ENCODE peak calls at places on chromosomes 6 and 20, in ten cellular contexts. One of them, this sample, is unnamed.

GRCh38 chr6:14734416-14735340 is 511.2 kb upstream of the JARID2 start:
- DNase-seq in psoas muscle: no peak
- DNase-seq in DMS153: no peak
- DNase-seq in GM06990: peak; percentile 49
- DNase-seq in NAMALWA: peak; percentile 26
- DNase-seq in iris pigment epithelial cell: peak; percentile 88
- DNase-seq in effector memory CD8-positive, alpha-beta T cell: no peak
- DNase-seq in ELF-1: no peak
- DNase-seq in colonic mucosa: no peak
- DNase-seq in RWPE1: no peak
- DNase-seq in this sample: no peak

GRCh38 chr6:97687916-97688315 is 404.9 kb upstream of the MMS22L start:
- DNase-seq in psoas muscle: no peak
- DNase-seq in DMS153: no peak
- DNase-seq in GM06990: no peak
- DNase-seq in NAMALWA: no peak
- DNase-seq in iris pigment epithelial cell: peak; percentile 3
- DNase-seq in effector memory CD8-positive, alpha-beta T cell: no peak
- DNase-seq in ELF-1: no peak
- DNase-seq in colonic mucosa: no peak
- DNase-seq in RWPE1: no peak
- DNase-seq in this sample: no peak

GRCh38 chr20:49724637-49725606 is 11.2 kb upstream of the B4GALT5 start:
- DNase-seq in psoas muscle: peak; percentile 69
- DNase-seq in DMS153: no peak
- DNase-seq in GM06990: no peak
- DNase-seq in NAMALWA: peak; percentile 4
- DNase-seq in iris pigment epithelial cell: peak; percentile 86
- DNase-seq in effector memory CD8-positive, alpha-beta T cell: no peak
- DNase-seq in ELF-1: no peak
- DNase-seq in colonic mucosa: no peak
- DNase-seq in RWPE1: no peak
- DNase-seq in this sample: no peak

GRCh38 chr6:12324096-12324495 is 33.9 kb downstream of the EDN1 start:
- DNase-seq in psoas muscle: no peak
- DNase-seq in DMS153: no peak
- DNase-seq in GM06990: no peak
- DNase-seq in NAMALWA: no peak
- DNase-seq in iris pigment epithelial cell: peak; percentile 71
- DNase-seq in effector memory CD8-positive, alpha-beta T cell: no peak
- DNase-seq in ELF-1: peak; percentile 77
- DNase-seq in colonic mucosa: peak; percentile 73
- DNase-seq in RWPE1: peak; percentile 89
- DNase-seq in this sample: no peak

GRCh38 chr6:137874204-137875001 is 7.3 kb downstream of the TNFAIP3 start:
- DNase-seq in psoas muscle: no peak
- DNase-seq in DMS153: no peak
- DNase-seq in GM06990: no peak
- DNase-seq in NAMALWA: no peak
- DNase-seq in iris pigment epithelial cell: peak; percentile 45
- DNase-seq in effector memory CD8-positive, alpha-beta T cell: peak; percentile 16
- DNase-seq in ELF-1: no peak
- DNase-seq in colonic mucosa: peak; percentile 49
- DNase-seq in RWPE1: no peak
- DNase-seq in this sample: no peak

GRCh38 chr6:130191376-130191702 is 31.4 kb downstream of the SAMD3 start:
- DNase-seq in psoas muscle: no peak
- DNase-seq in DMS153: no peak
- DNase-seq in GM06990: no peak
- DNase-seq in NAMALWA: no peak
- DNase-seq in iris pigment epithelial cell: no peak
- DNase-seq in effector memory CD8-positive, alpha-beta T cell: no peak
- DNase-seq in ELF-1: no peak
- DNase-seq in colonic mucosa: no peak
- DNase-seq in RWPE1: no peak
- DNase-seq in this sample: no peak

GRCh38 chr6:108171291-108171917 is 5.6 kb downstream of the NR2E1 start:
- DNase-seq in psoas muscle: no peak
- DNase-seq in DMS153: no peak
- DNase-seq in GM06990: no peak
- DNase-seq in NAMALWA: no peak
- DNase-seq in iris pigment epithelial cell: no peak
- DNase-seq in effector memory CD8-positive, alpha-beta T cell: no peak
- DNase-seq in ELF-1: peak; percentile 22
- DNase-seq in colonic mucosa: no peak
- DNase-seq in RWPE1: no peak
- DNase-seq in this sample: no peak

GRCh38 chr6:26194774-26195375 is 107.6 kb downstream of the HFE start:
- DNase-seq in psoas muscle: no peak
- DNase-seq in DMS153: no peak
- DNase-seq in GM06990: no peak
- DNase-seq in NAMALWA: peak; percentile 57
- DNase-seq in iris pigment epithelial cell: no peak
- DNase-seq in effector memory CD8-positive, alpha-beta T cell: no peak
- DNase-seq in ELF-1: no peak
- DNase-seq in colonic mucosa: no peak
- DNase-seq in RWPE1: no peak
- DNase-seq in this sample: no peak

GRCh38 chr20:64077876-64078551 is 1.3 kb downstream of the RGS19 start:
- DNase-seq in psoas muscle: no peak
- DNase-seq in DMS153: no peak
- DNase-seq in GM06990: peak; percentile 73
- DNase-seq in NAMALWA: peak; percentile 95
- DNase-seq in iris pigment epithelial cell: no peak
- DNase-seq in effector memory CD8-positive, alpha-beta T cell: peak; percentile 67
- DNase-seq in ELF-1: no peak
- DNase-seq in colonic mucosa: peak; percentile 46
- DNase-seq in RWPE1: no peak
- DNase-seq in this sample: no peak

GRCh38 chr6:29938746-29939508 is 3.4 kb upstream of the HLA-A start:
- DNase-seq in psoas muscle: no peak
- DNase-seq in DMS153: no peak
- DNase-seq in GM06990: no peak
- DNase-seq in NAMALWA: no peak
- DNase-seq in iris pigment epithelial cell: no peak
- DNase-seq in effector memory CD8-positive, alpha-beta T cell: no peak
- DNase-seq in ELF-1: no peak
- DNase-seq in colonic mucosa: no peak
- DNase-seq in RWPE1: no peak
- DNase-seq in this sample: no peak

GRCh38 chr20:20483328-20483727 is 115.4 kb downstream of the INSM1 start:
- DNase-seq in psoas muscle: no peak
- DNase-seq in DMS153: no peak
- DNase-seq in GM06990: no peak
- DNase-seq in NAMALWA: no peak
- DNase-seq in iris pigment epithelial cell: no peak
- DNase-seq in effector memory CD8-positive, alpha-beta T cell: no peak
- DNase-seq in ELF-1: no peak
- DNase-seq in colonic mucosa: no peak
- DNase-seq in RWPE1: no peak
- DNase-seq in this sample: no peak

GRCh38 chr20:21995461-21995860 is 290.0 kb downstream of the PAX1 start:
- DNase-seq in psoas muscle: no peak
- DNase-seq in DMS153: no peak
- DNase-seq in GM06990: no peak
- DNase-seq in NAMALWA: no peak
- DNase-seq in iris pigment epithelial cell: no peak
- DNase-seq in effector memory CD8-positive, alpha-beta T cell: no peak
- DNase-seq in ELF-1: no peak
- DNase-seq in colonic mucosa: no peak
- DNase-seq in RWPE1: no peak
- DNase-seq in this sample: no peak

GRCh38 chr6:105873799-105874198 is 212.3 kb upstream of the PRDM1 start:
- DNase-seq in psoas muscle: no peak
- DNase-seq in DMS153: no peak
- DNase-seq in GM06990: no peak
- DNase-seq in NAMALWA: no peak
- DNase-seq in iris pigment epithelial cell: no peak
- DNase-seq in effector memory CD8-positive, alpha-beta T cell: no peak
- DNase-seq in ELF-1: no peak
- DNase-seq in colonic mucosa: no peak
- DNase-seq in RWPE1: no peak
- DNase-seq in this sample: no peak

GRCh38 chr20:46694484-46694883 is 5.2 kb upstream of the TP53RK start:
- DNase-seq in psoas muscle: no peak
- DNase-seq in DMS153: no peak
- DNase-seq in GM06990: no peak
- DNase-seq in NAMALWA: peak; percentile 85
- DNase-seq in iris pigment epithelial cell: peak; percentile 71
- DNase-seq in effector memory CD8-positive, alpha-beta T cell: no peak
- DNase-seq in ELF-1: no peak
- DNase-seq in colonic mucosa: no peak
- DNase-seq in RWPE1: peak; percentile 63
- DNase-seq in this sample: no peak

GRCh38 chr20:37295001-37295400 is 5.5 kb downstream of the MANBAL start:
- DNase-seq in psoas muscle: no peak
- DNase-seq in DMS153: no peak
- DNase-seq in GM06990: no peak
- DNase-seq in NAMALWA: no peak
- DNase-seq in iris pigment epithelial cell: peak; percentile 99
- DNase-seq in effector memory CD8-positive, alpha-beta T cell: no peak
- DNase-seq in ELF-1: peak; percentile 62
- DNase-seq in colonic mucosa: no peak
- DNase-seq in RWPE1: peak; percentile 99
- DNase-seq in this sample: no peak

GRCh38 chr6:116210750-116211425 is 43.0 kb downstream of the TSPYL4 start:
- DNase-seq in psoas muscle: peak; percentile 76
- DNase-seq in DMS153: no peak
- DNase-seq in GM06990: no peak
- DNase-seq in NAMALWA: no peak
- DNase-seq in iris pigment epithelial cell: peak; percentile 80
- DNase-seq in effector memory CD8-positive, alpha-beta T cell: no peak
- DNase-seq in ELF-1: peak; percentile 58
- DNase-seq in colonic mucosa: no peak
- DNase-seq in RWPE1: peak; percentile 71
- DNase-seq in this sample: no peak

GRCh38 chr6:157984686-157985225 is 3.1 kb downstream of the SYNJ2 start:
- DNase-seq in psoas muscle: no peak
- DNase-seq in DMS153: no peak
- DNase-seq in GM06990: no peak
- DNase-seq in NAMALWA: no peak
- DNase-seq in iris pigment epithelial cell: no peak
- DNase-seq in effector memory CD8-positive, alpha-beta T cell: no peak
- DNase-seq in ELF-1: no peak
- DNase-seq in colonic mucosa: no peak
- DNase-seq in RWPE1: no peak
- DNase-seq in this sample: no peak

GRCh38 chr6:116969211-116969863 is 92.3 kb downstream of the RFX6 start:
- DNase-seq in psoas muscle: no peak
- DNase-seq in DMS153: peak; percentile 9
- DNase-seq in GM06990: no peak
- DNase-seq in NAMALWA: peak; percentile 78
- DNase-seq in iris pigment epithelial cell: peak; percentile 61
- DNase-seq in effector memory CD8-positive, alpha-beta T cell: no peak
- DNase-seq in ELF-1: no peak
- DNase-seq in colonic mucosa: peak; percentile 47
- DNase-seq in RWPE1: peak; percentile 66
- DNase-seq in this sample: no peak

GRCh38 chr6:2132911-2133310 is 112.5 kb downstream of the GMDS start:
- DNase-seq in psoas muscle: no peak
- DNase-seq in DMS153: no peak
- DNase-seq in GM06990: no peak
- DNase-seq in NAMALWA: no peak
- DNase-seq in iris pigment epithelial cell: no peak
- DNase-seq in effector memory CD8-positive, alpha-beta T cell: no peak
- DNase-seq in ELF-1: no peak
- DNase-seq in colonic mucosa: no peak
- DNase-seq in RWPE1: no peak
- DNase-seq in this sample: no peak

GRCh38 chr6:161272600-161273355 is 1.1 kb downstream of the AGPAT4 start:
- DNase-seq in psoas muscle: no peak
- DNase-seq in DMS153: no peak
- DNase-seq in GM06990: no peak
- DNase-seq in NAMALWA: no peak
- DNase-seq in iris pigment epithelial cell: peak; percentile 55
- DNase-seq in effector memory CD8-positive, alpha-beta T cell: no peak
- DNase-seq in ELF-1: no peak
- DNase-seq in colonic mucosa: peak; percentile 50
- DNase-seq in RWPE1: peak; percentile 24
- DNase-seq in this sample: no peak

GRCh38 chr6:138909511-138909910 is 78.5 kb downstream of the REPS1 start:
- DNase-seq in psoas muscle: no peak
- DNase-seq in DMS153: no peak
- DNase-seq in GM06990: no peak
- DNase-seq in NAMALWA: peak; percentile 35
- DNase-seq in iris pigment epithelial cell: no peak
- DNase-seq in effector memory CD8-positive, alpha-beta T cell: no peak
- DNase-seq in ELF-1: no peak
- DNase-seq in colonic mucosa: no peak
- DNase-seq in RWPE1: no peak
- DNase-seq in this sample: no peak

GRCh38 chr6:123333000-123333756 is 303.6 kb downstream of the TRDN start:
- DNase-seq in psoas muscle: no peak
- DNase-seq in DMS153: no peak
- DNase-seq in GM06990: no peak
- DNase-seq in NAMALWA: no peak
- DNase-seq in iris pigment epithelial cell: no peak
- DNase-seq in effector memory CD8-positive, alpha-beta T cell: no peak
- DNase-seq in ELF-1: no peak
- DNase-seq in colonic mucosa: no peak
- DNase-seq in RWPE1: no peak
- DNase-seq in this sample: no peak

GRCh38 chr6:1388927-1389790 is at the start of gene FOXF2:
- DNase-seq in psoas muscle: peak; percentile 54
- DNase-seq in DMS153: no peak
- DNase-seq in GM06990: no peak
- DNase-seq in NAMALWA: no peak
- DNase-seq in iris pigment epithelial cell: peak; percentile 54
- DNase-seq in effector memory CD8-positive, alpha-beta T cell: no peak
- DNase-seq in ELF-1: no peak
- DNase-seq in colonic mucosa: no peak
- DNase-seq in RWPE1: no peak
- DNase-seq in this sample: no peak

GRCh38 chr20:10449270-10449669 is 14.2 kb downstream of the SLX4IP start:
- DNase-seq in psoas muscle: no peak
- DNase-seq in DMS153: no peak
- DNase-seq in GM06990: no peak
- DNase-seq in NAMALWA: no peak
- DNase-seq in iris pigment epithelial cell: no peak
- DNase-seq in effector memory CD8-positive, alpha-beta T cell: no peak
- DNase-seq in ELF-1: no peak
- DNase-seq in colonic mucosa: no peak
- DNase-seq in RWPE1: no peak
- DNase-seq in this sample: no peak

GRCh38 chr20:48148916-48149672 is 363.8 kb upstream of the SULF2 start:
- DNase-seq in psoas muscle: no peak
- DNase-seq in DMS153: no peak
- DNase-seq in GM06990: no peak
- DNase-seq in NAMALWA: no peak
- DNase-seq in iris pigment epithelial cell: no peak
- DNase-seq in effector memory CD8-positive, alpha-beta T cell: no peak
- DNase-seq in ELF-1: no peak
- DNase-seq in colonic mucosa: no peak
- DNase-seq in RWPE1: no peak
- DNase-seq in this sample: no peak

GRCh38 chr6:56399672-56400263 is 152.4 kb upstream of the COL21A1 start:
- DNase-seq in psoas muscle: no peak
- DNase-seq in DMS153: peak; percentile 93
- DNase-seq in GM06990: no peak
- DNase-seq in NAMALWA: no peak
- DNase-seq in iris pigment epithelial cell: no peak
- DNase-seq in effector memory CD8-positive, alpha-beta T cell: no peak
- DNase-seq in ELF-1: peak; percentile 25
- DNase-seq in colonic mucosa: no peak
- DNase-seq in RWPE1: no peak
- DNase-seq in this sample: no peak

GRCh38 chr20:19789446-19789845 is 31.4 kb downstream of the RIN2 start:
- DNase-seq in psoas muscle: no peak
- DNase-seq in DMS153: no peak
- DNase-seq in GM06990: no peak
- DNase-seq in NAMALWA: no peak
- DNase-seq in iris pigment epithelial cell: no peak
- DNase-seq in effector memory CD8-positive, alpha-beta T cell: no peak
- DNase-seq in ELF-1: no peak
- DNase-seq in colonic mucosa: no peak
- DNase-seq in RWPE1: no peak
- DNase-seq in this sample: no peak

GRCh38 chr20:10527781-10528180 is 92.7 kb downstream of the SLX4IP start:
- DNase-seq in psoas muscle: no peak
- DNase-seq in DMS153: no peak
- DNase-seq in GM06990: no peak
- DNase-seq in NAMALWA: no peak
- DNase-seq in iris pigment epithelial cell: no peak
- DNase-seq in effector memory CD8-positive, alpha-beta T cell: no peak
- DNase-seq in ELF-1: no peak
- DNase-seq in colonic mucosa: no peak
- DNase-seq in RWPE1: no peak
- DNase-seq in this sample: no peak

This sample was measured in esophagus squamous epithelium.